ENCODE peak calls at places on chromosomes 1 and 21, in nine cellular contexts. F is HFF-Myc; H is brain microvascular endothelial cell; T is AG10803; Z is tibial artery; O is left lung; P is CD4-positive, alpha-beta memory T cell; S is stomach; U is mammary epithelial cell. Y is an unnamed sample.

GRCh38 chr1:166032901-166033371 is 133.9 kb downstream of the FAM78B start:
- DNase-seq in F (no peak), H (no peak), T (no peak), S (peak), U (no peak), Z (no peak), O (no peak), P (no peak), Y (no peak)

GRCh38 chr1:117664314-117664713 is 58.5 kb downstream of the TENT5C start:
- DNase-seq in O (no peak), P (peak), F (no peak), Z (no peak), H (no peak), S (no peak), U (no peak), T (no peak), Y (no peak)

GRCh38 chr1:203173566-203173965 is 2.1 kb downstream of the MYBPH start:
- DNase-seq in F (no peak), H (no peak), O (no peak), Z (no peak), P (no peak), S (no peak), T (no peak), U (no peak), Y (no peak)

GRCh38 chr21:45579383-45580180 is 37.3 kb upstream of the SLC19A1 start:
- DNase-seq in P (no peak), H (no peak), T (no peak), S (peak), U (no peak), F (no peak), Z (no peak), O (no peak), Y (no peak)

GRCh38 chr1:110580244-110580643 is 25.9 kb downstream of the KCNA2 start:
- DNase-seq in T (no peak), H (no peak), Z (peak), U (no peak), F (no peak), P (no peak), O (no peak), S (no peak), Y (no peak)

GRCh38 chr1:168676029-168676812 is 52.8 kb downstream of the DPT start:
- DNase-seq in Z (no peak), S (no peak), H (no peak), T (no peak), F (no peak), P (no peak), U (peak), O (no peak), Y (peak)

GRCh38 chr1:35727434-35727825 is 8.7 kb upstream of the C1orf216 start:
- DNase-seq in H (no peak), P (no peak), O (no peak), Z (no peak), T (no peak), F (no peak), U (no peak), S (no peak), Y (no peak)

GRCh38 chr1:150321826-150322166 is 463 bp downstream of the PRPF3 start:
- DNase-seq in H (no peak), F (no peak), O (no peak), Z (no peak), S (no peak), U (no peak), T (no peak), P (peak), Y (no peak)

GRCh38 chr1:231286603-231287002 is 45.6 kb downstream of the GNPAT start:
- DNase-seq in T (no peak), P (no peak), F (no peak), Z (no peak), U (no peak), H (no peak), O (no peak), S (no peak), Y (no peak)

GRCh38 chr1:159879977-159880376 is 17.5 kb upstream of the VSIG8 start:
- DNase-seq in T (peak), P (no peak), F (no peak), S (no peak), H (peak), O (no peak), U (peak), Z (no peak), Y (peak)

GRCh38 chr1:243394610-243395490 is 139.0 kb downstream of the SDCCAG8 start:
- DNase-seq in T (no peak), F (no peak), Z (no peak), S (no peak), U (no peak), P (no peak), O (no peak), H (no peak), Y (no peak)

GRCh38 chr1:47478090-47478489 is 40.2 kb downstream of the FOXD2 start:
- DNase-seq in U (no peak), F (no peak), Z (peak), S (peak), O (peak), P (no peak), T (peak), H (no peak), Y (no peak)

GRCh38 chr1:39900662-39901485 is 843 bp downstream of the MYCL start:
- DNase-seq in P (peak), S (peak), Z (no peak), T (peak), H (no peak), F (no peak), O (peak), U (peak), Y (peak)

GRCh38 chr1:225693085-225693698 is 40.3 kb upstream of the ENAH start:
- DNase-seq in U (no peak), Z (no peak), T (no peak), P (no peak), O (no peak), H (no peak), S (no peak), F (no peak), Y (no peak)

GRCh38 chr1:13699936-13700520 is at the start of gene PRDM2:
- DNase-seq in S (peak), H (no peak), O (peak), P (peak), U (peak), F (no peak), Z (peak), T (peak), Y (peak)

GRCh38 chr1:114154146-114154962 is 685 bp upstream of the SYT6 start:
- DNase-seq in T (peak), S (no peak), F (no peak), P (no peak), Z (no peak), O (no peak), H (no peak), U (no peak), Y (peak)

GRCh38 chr21:36751383-36751782 is 52.5 kb downstream of the SIM2 start:
- DNase-seq in P (no peak), S (no peak), H (no peak), Z (no peak), T (no peak), F (no peak), U (no peak), O (no peak), Y (no peak)

GRCh38 chr1:31855038-31855845 is 39.4 kb upstream of the SPOCD1 start:
- DNase-seq in T (peak), Z (no peak), H (peak), U (peak), S (no peak), P (no peak), F (peak), O (no peak), Y (peak)

GRCh38 chr1:240000634-240001033 is 91.0 kb upstream of the FMN2 start:
- DNase-seq in O (no peak), Z (no peak), H (peak), T (peak), S (no peak), U (peak), F (no peak), P (no peak), Y (peak)

GRCh38 chr1:93080424-93080823 is 1.3 kb downstream of the MTF2 start:
- DNase-seq in S (no peak), P (peak), T (peak), H (peak), O (no peak), U (peak), F (peak), Z (no peak), Y (peak)
- H3K4me3 ChIP-seq in S (peak), P (peak), T (peak), H (peak), O (peak), U (peak), F (peak), Z (peak), Y (peak)

DNA sequence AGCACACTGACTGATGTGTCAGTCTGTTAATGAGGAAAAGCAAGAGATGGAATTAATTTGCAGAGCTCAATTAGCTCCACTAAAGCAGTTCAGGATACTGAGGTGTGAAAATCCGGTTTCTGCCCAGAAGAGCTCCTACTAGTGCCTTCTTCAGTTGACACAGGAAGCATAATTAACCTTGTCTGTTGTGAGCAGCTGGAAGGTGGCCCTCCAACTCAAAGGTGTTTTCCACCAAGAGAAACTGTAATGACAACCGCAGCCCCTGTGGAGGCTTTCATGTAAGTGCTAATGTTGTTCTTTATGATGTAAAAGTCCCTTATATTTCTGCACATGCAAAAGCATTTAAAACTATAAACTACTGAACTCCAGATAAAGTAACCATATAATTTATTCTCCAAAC is 44.2 kb downstream of the PCNX2 start:
- DNase-seq in H (no peak), P (no peak), U (no peak), S (no peak), O (no peak), Z (no peak), T (no peak), F (no peak), Y (no peak)
- H3K4me3 ChIP-seq in H (no peak), P (no peak), U (no peak), S (no peak), O (no peak), Z (no peak), T (no peak), F (no peak), Y (no peak)

DNA sequence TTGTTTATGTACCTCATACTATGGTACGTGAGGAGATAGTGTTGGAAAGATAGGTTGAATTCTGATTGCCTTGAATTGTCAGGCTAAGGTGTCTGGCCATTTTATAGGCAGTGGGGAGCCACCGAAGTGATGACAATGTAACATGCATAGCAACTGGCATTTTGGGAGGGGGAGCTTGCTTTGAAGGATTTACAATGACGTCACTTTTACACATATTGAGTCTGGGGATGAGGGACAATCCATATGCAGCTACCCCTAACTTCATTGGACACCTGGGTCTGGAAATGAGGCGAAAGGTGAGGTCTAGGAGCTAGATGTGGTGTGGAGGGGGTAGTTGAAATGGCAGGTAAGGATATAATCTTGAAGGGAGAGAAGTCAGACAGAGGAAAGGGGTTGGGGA is 7.7 kb upstream of the CACNA1E start:
- DNase-seq in H (no peak), F (no peak), Z (no peak), S (no peak), P (no peak), T (no peak), U (no peak), O (no peak), Y (no peak)
- H3K4me3 ChIP-seq in H (no peak), F (no peak), Z (no peak), S (no peak), P (no peak), T (no peak), U (no peak), O (no peak), Y (no peak)

GRCh38 chr21:41745026-41745820 is 21.6 kb downstream of the RIPK4 start:
- DNase-seq in U (no peak), Z (no peak), P (no peak), T (no peak), S (no peak), O (no peak), H (no peak), F (no peak), Y (no peak)

GRCh38 chr21:41744028-41744940 is 22.6 kb downstream of the RIPK4 start:
- DNase-seq in T (no peak), Z (no peak), F (no peak), H (no peak), O (no peak), S (no peak), U (no peak), P (no peak), Y (no peak)

GRCh38 chr21:41742073-41742875 is 24.6 kb downstream of the RIPK4 start:
- DNase-seq in Z (no peak), O (no peak), F (no peak), P (no peak), U (no peak), T (no peak), S (no peak), H (no peak), Y (no peak)

GRCh38 chr21:41741253-41742072 is 25.4 kb downstream of the RIPK4 start:
- DNase-seq in H (no peak), O (no peak), S (no peak), Z (no peak), T (no peak), U (no peak), P (no peak), F (no peak), Y (no peak)

GRCh38 chr21:41743321-41744027 is 23.4 kb downstream of the RIPK4 start:
- DNase-seq in S (no peak), H (no peak), Z (no peak), F (no peak), O (no peak), P (no peak), T (no peak), U (no peak), Y (no peak)
- H3K4me3 ChIP-seq in S (no peak), H (no peak), Z (no peak), F (no peak), O (no peak), P (no peak), T (no peak), U (no peak), Y (no peak)

DNA sequence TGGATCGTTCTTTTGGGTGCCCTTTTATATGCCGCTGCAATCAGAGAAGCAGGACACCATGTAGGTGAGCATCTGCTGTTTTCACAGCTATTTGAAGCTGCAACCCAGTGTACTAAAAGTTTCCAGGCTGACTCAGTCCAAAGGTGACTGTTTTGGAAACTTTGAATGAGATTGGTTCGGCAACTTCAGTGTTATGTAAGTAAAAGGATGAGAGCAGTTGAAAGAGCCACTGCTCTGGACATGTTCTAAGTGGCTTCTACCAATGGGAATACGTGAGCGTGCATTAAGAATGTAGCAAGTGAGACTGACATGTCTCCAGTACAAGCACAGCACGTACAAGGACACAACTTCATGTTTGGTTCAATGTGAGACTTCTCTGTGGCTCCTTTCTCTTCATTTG is 55.6 kb downstream of the DDR2 start:
- DNase-seq in F (no peak), Z (no peak), P (no peak), H (no peak), U (no peak), O (no peak), S (no peak), T (no peak), Y (no peak)
- H3K4me3 ChIP-seq in F (no peak), Z (no peak), P (no peak), H (no peak), U (no peak), O (no peak), S (no peak), T (no peak), Y (no peak)

GRCh38 chr1:26097696-26098095 is 13.9 kb upstream of the PDIK1L start:
- DNase-seq in Z (no peak), H (peak), U (peak), S (no peak), F (no peak), T (peak), O (no peak), P (no peak), Y (peak)
- H3K4me3 ChIP-seq in Z (no peak), H (no peak), U (no peak), S (no peak), F (no peak), T (no peak), O (no peak), P (no peak), Y (no peak)

GRCh38 chr1:93694833-93695232 is 13.2 kb upstream of the BCAR3 start:
- DNase-seq in P (no peak), Z (no peak), T (peak), O (no peak), S (no peak), H (no peak), U (peak), F (no peak), Y (no peak)

GRCh38 chr1:93695411-93696005 is 13.9 kb upstream of the BCAR3 start:
- DNase-seq in H (no peak), U (no peak), Z (no peak), P (no peak), S (no peak), T (no peak), F (no peak), O (no peak), Y (no peak)

GRCh38 chr1:93692451-93692861 is 10.8 kb upstream of the BCAR3 start:
- DNase-seq in U (peak), T (no peak), O (no peak), H (no peak), Z (no peak), P (no peak), S (no peak), F (no peak), Y (no peak)

GRCh38 chr1:93692983-93693591 is 11.4 kb upstream of the BCAR3 start:
- DNase-seq in H (peak), P (no peak), U (peak), T (peak), O (no peak), S (no peak), Z (no peak), F (no peak), Y (peak)

GRCh38 chr1:93694039-93694438 is 12.4 kb upstream of the BCAR3 start:
- DNase-seq in F (no peak), H (no peak), T (no peak), O (no peak), U (peak), P (no peak), Z (peak), S (no peak), Y (no peak)
- H3K4me3 ChIP-seq in F (no peak), H (no peak), T (no peak), O (no peak), U (peak), P (no peak), Z (no peak), S (no peak), Y (no peak)

Y was measured in astrocyte.